ENCODE peak calls at places on chromosomes 6 and 20, in eight cellular contexts. B is HTR-8/SVneo; M is activated CD8-positive, alpha-beta memory T cell treated with anti-CD3 and anti-CD28 coated beads for 1 hour; O is MV-4-11; R is right cardiac atrium; E is HFFc6; Z is globus pallidus; X is aorta. U is an unnamed sample.

GRCh38 chr6:141467041-141467440 is 665.7 kb upstream of the GJE1 start:
- DNase-seq in B (no peak), E (no peak), M (no peak), R (no peak), X (no peak), O (no peak), Z (no peak), U (no peak)

GRCh38 chr6:141986457-141986856 is 146.3 kb upstream of the GJE1 start:
- DNase-seq in R (no peak), E (no peak), O (no peak), Z (no peak), B (no peak), X (no peak), M (no peak), U (no peak)

GRCh38 chr6:81988871-81989270 is 236.4 kb upstream of the TENT5A start:
- DNase-seq in O (no peak), M (no peak), Z (no peak), R (no peak), X (no peak), E (no peak), B (no peak), U (no peak)

GRCh38 chr6:17851720-17852161 is 135.7 kb downstream of the KIF13A start:
- DNase-seq in R (no peak), E (peak; percentile 70), O (no peak), M (no peak), B (no peak), X (no peak), Z (no peak), U (peak; percentile 91)

GRCh38 chr6:71236926-71237425 is 51.6 kb upstream of the OGFRL1 start:
- DNase-seq in X (no peak), O (peak; percentile 26), Z (no peak), R (no peak), M (no peak), B (no peak), E (no peak), U (no peak)

GRCh38 chr6:2938004-2938631 is 33.2 kb downstream of the SERPINB6 start:
- DNase-seq in B (no peak), X (no peak), O (no peak), E (no peak), R (peak; percentile 71), Z (no peak), M (no peak), U (no peak)

GRCh38 chr6:42125663-42126062 is 16.8 kb downstream of the C6orf132 start:
- DNase-seq in Z (no peak), X (no peak), R (no peak), O (no peak), E (no peak), M (no peak), B (no peak), U (no peak)

GRCh38 chr20:23305098-23305497 is 45.5 kb upstream of the NXT1 start:
- DNase-seq in R (peak; percentile 78), Z (no peak), O (peak; percentile 79), X (no peak), B (no peak), M (no peak), E (peak; percentile 25), U (no peak)

GRCh38 chr6:110878751-110879539 is 4.4 kb downstream of the AMD1 start:
- DNase-seq in R (no peak), B (no peak), E (peak; percentile 35), O (peak; percentile 23), M (no peak), X (no peak), Z (peak; percentile 70), U (peak; percentile 21)

GRCh38 chr20:34825530-34826362 is at the start of gene NCOA6:
- DNase-seq in B (peak; percentile 88), X (peak; percentile 90), O (peak; percentile 59), R (peak; percentile 95), Z (peak; percentile 89), M (peak; percentile 85), E (peak; percentile 24), U (peak; percentile 59)

GRCh38 chr6:152723398-152723797 is 25.7 kb downstream of the MYCT1 start:
- DNase-seq in E (peak; percentile 57), M (no peak), Z (no peak), B (no peak), R (no peak), X (no peak), O (no peak), U (peak; percentile 27)

GRCh38 chr6:105459049-105459448 is 56.2 kb upstream of the PREP start:
- DNase-seq in O (no peak), B (no peak), M (no peak), R (no peak), E (no peak), X (no peak), Z (no peak), U (peak; percentile 22)

GRCh38 chr6:168229368-168229752 is 90.2 kb downstream of the DACT2 start:
- DNase-seq in O (no peak), M (no peak), X (no peak), Z (no peak), E (no peak), R (no peak), B (no peak), U (no peak)

GRCh38 chr6:40535105-40535783 is 51.9 kb downstream of the LRFN2 start:
- DNase-seq in X (no peak), M (no peak), B (no peak), O (no peak), R (no peak), E (no peak), Z (no peak), U (no peak)

GRCh38 chr20:38827770-38828281 is 22.3 kb downstream of the PPP1R16B start:
- DNase-seq in Z (no peak), B (no peak), M (no peak), X (no peak), R (no peak), E (no peak), O (no peak), U (peak; percentile 98)

GRCh38 chr20:2816583-2817340 is 598 bp downstream of the TMEM239 start:
- DNase-seq in X (no peak), R (no peak), M (no peak), E (no peak), Z (no peak), O (no peak), B (no peak), U (no peak)

GRCh38 chr20:7359739-7360138 is 580.5 kb downstream of the HAO1 start:
- DNase-seq in R (no peak), E (no peak), X (no peak), Z (no peak), B (no peak), O (no peak), M (no peak), U (no peak)

GRCh38 chr6:14337157-14337556 is 219.6 kb downstream of the CD83 start:
- DNase-seq in R (no peak), B (no peak), X (no peak), Z (no peak), M (no peak), O (peak; percentile 96), E (no peak), U (no peak)

GRCh38 chr20:664151-664550 is 11.2 kb upstream of the SRXN1 start:
- DNase-seq in O (no peak), E (no peak), M (no peak), R (no peak), Z (no peak), X (no peak), B (no peak), U (no peak)

GRCh38 chr20:64115171-64115911 is 8.0 kb upstream of the NPBWR2 start:
- DNase-seq in X (no peak), R (peak; percentile 9), Z (no peak), O (no peak), M (no peak), B (no peak), E (no peak), U (no peak)

GRCh38 chr6:20688710-20689500 is 154.6 kb downstream of the CDKAL1 start:
- DNase-seq in Z (no peak), X (no peak), B (no peak), R (no peak), M (no peak), O (no peak), E (peak; percentile 20), U (no peak)

GRCh38 chr20:62161347-62161746 is 17.8 kb downstream of the SS18L1 start:
- DNase-seq in Z (no peak), E (no peak), X (no peak), M (no peak), O (no peak), R (peak; percentile 43), B (peak; percentile 94), U (no peak)

GRCh38 chr6:74044417-74045096 is 348.6 kb downstream of the CD109 start:
- DNase-seq in O (no peak), M (no peak), E (peak; percentile 9), B (no peak), R (no peak), X (no peak), Z (no peak), U (no peak)

GRCh38 chr6:35443341-35444030 is 8.7 kb upstream of the FANCE start:
- DNase-seq in X (no peak), M (no peak), Z (no peak), B (no peak), E (no peak), R (no peak), O (no peak), U (no peak)

GRCh38 chr6:11241793-11242201 is 9.3 kb upstream of the NEDD9 start:
- DNase-seq in Z (peak; percentile 65), R (peak; percentile 95), E (no peak), O (no peak), M (no peak), X (peak; percentile 87), B (no peak), U (peak; percentile 41)

GRCh38 chr20:63976980-63977391 is 2.5 kb downstream of the SAMD10 start:
- DNase-seq in O (no peak), M (no peak), X (no peak), Z (no peak), R (peak; percentile 60), B (no peak), E (no peak), U (no peak)

GRCh38 chr20:45036044-45036755 is 64.7 kb downstream of the KCNS1 start:
- DNase-seq in Z (peak; percentile 53), B (no peak), X (no peak), M (no peak), O (peak; percentile 64), E (peak; percentile 68), R (peak; percentile 31), U (peak; percentile 21)

GRCh38 chr6:30071081-30071818 is 4.3 kb downstream of the PPP1R11 start:
- DNase-seq in M (no peak), E (no peak), R (peak; percentile 66), X (peak; percentile 54), Z (no peak), B (no peak), O (no peak), U (peak; percentile 11)

GRCh38 chr20:38631155-38632022 is 29.8 kb downstream of the ARHGAP40 start:
- DNase-seq in X (no peak), R (no peak), E (no peak), Z (no peak), B (peak; percentile 46), M (no peak), O (peak; percentile 59), U (no peak)

GRCh38 chr6:109513571-109514071 is 30.6 kb upstream of the ZBTB24 start:
- DNase-seq in B (no peak), M (no peak), O (no peak), Z (no peak), R (no peak), X (no peak), E (peak; percentile 75), U (peak; percentile 63)

GRCh38 chr6:145199961-145200360 is 535.4 kb downstream of the EPM2A start:
- DNase-seq in X (no peak), Z (no peak), M (no peak), B (no peak), O (no peak), R (no peak), E (peak; percentile 27), U (no peak)

GRCh38 chr6:128616342-128616741 is 95.9 kb upstream of the PTPRK start:
- DNase-seq in X (no peak), B (no peak), O (no peak), Z (no peak), M (no peak), E (no peak), R (no peak), U (no peak)

GRCh38 chr6:73884540-73884939 is 188.5 kb downstream of the CD109 start:
- DNase-seq in E (no peak), M (no peak), X (no peak), R (no peak), B (no peak), O (no peak), Z (no peak), U (no peak)